ENCODE peak calls at places on chromosomes 16 and 17, in nine cellular contexts. One of them, this sample, is unnamed.

GRCh38 chr16:86455116-86455515 is 55.2 kb upstream of the FOXF1 start:
- DNase-seq in IMR-90: peak
- DNase-seq in AG04449: peak
- DNase-seq in MM.1S: no peak
- DNase-seq in effector memory CD4-positive, alpha-beta T cell: no peak
- DNase-seq in pancreas: no peak
- DNase-seq in CD8-positive, alpha-beta T cell: no peak
- DNase-seq in psoas muscle: no peak
- DNase-seq in aorta: no peak
- DNase-seq in this sample: no peak

GRCh38 chr17:16363749-16364536 is 10.7 kb upstream of the CENPV start:
- DNase-seq in IMR-90: peak
- DNase-seq in CD8-positive, alpha-beta T cell: peak
- DNase-seq in effector memory CD4-positive, alpha-beta T cell: peak
- DNase-seq in AG04449: no peak
- DNase-seq in psoas muscle: peak
- DNase-seq in MM.1S: peak
- DNase-seq in pancreas: peak
- DNase-seq in aorta: peak
- DNase-seq in this sample: peak

GRCh38 chr17:32917842-32918241 is 10.1 kb upstream of the TMEM98 start:
- DNase-seq in pancreas: no peak
- DNase-seq in MM.1S: no peak
- DNase-seq in psoas muscle: no peak
- DNase-seq in AG04449: no peak
- DNase-seq in CD8-positive, alpha-beta T cell: no peak
- DNase-seq in aorta: no peak
- DNase-seq in IMR-90: no peak
- DNase-seq in effector memory CD4-positive, alpha-beta T cell: no peak
- DNase-seq in this sample: no peak

GRCh38 chr16:30894540-30895368 is 877 bp upstream of the BCL7C start:
- DNase-seq in aorta: no peak
- DNase-seq in AG04449: no peak
- DNase-seq in MM.1S: no peak
- DNase-seq in effector memory CD4-positive, alpha-beta T cell: no peak
- DNase-seq in pancreas: no peak
- DNase-seq in IMR-90: no peak
- DNase-seq in psoas muscle: no peak
- DNase-seq in CD8-positive, alpha-beta T cell: no peak
- DNase-seq in this sample: no peak

GRCh38 chr16:74641969-74642368 is 24.7 kb downstream of the RFWD3 start:
- DNase-seq in AG04449: no peak
- DNase-seq in psoas muscle: no peak
- DNase-seq in aorta: no peak
- DNase-seq in IMR-90: no peak
- DNase-seq in CD8-positive, alpha-beta T cell: no peak
- DNase-seq in MM.1S: no peak
- DNase-seq in pancreas: no peak
- DNase-seq in effector memory CD4-positive, alpha-beta T cell: no peak
- DNase-seq in this sample: no peak

GRCh38 chr16:4558026-4558425 is 1.9 kb downstream of the C16orf96 start:
- DNase-seq in pancreas: no peak
- DNase-seq in psoas muscle: no peak
- DNase-seq in MM.1S: no peak
- DNase-seq in effector memory CD4-positive, alpha-beta T cell: no peak
- DNase-seq in aorta: no peak
- DNase-seq in IMR-90: no peak
- DNase-seq in CD8-positive, alpha-beta T cell: no peak
- DNase-seq in AG04449: no peak
- DNase-seq in this sample: no peak

GRCh38 chr17:1606352-1606985 is 22.2 kb downstream of the SLC43A2 start:
- DNase-seq in AG04449: no peak
- DNase-seq in pancreas: no peak
- DNase-seq in MM.1S: no peak
- DNase-seq in psoas muscle: no peak
- DNase-seq in CD8-positive, alpha-beta T cell: no peak
- DNase-seq in effector memory CD4-positive, alpha-beta T cell: no peak
- DNase-seq in aorta: no peak
- DNase-seq in IMR-90: no peak
- DNase-seq in this sample: no peak

GRCh38 chr17:30318190-30318589 is 15.7 kb downstream of the TMIGD1 start:
- DNase-seq in CD8-positive, alpha-beta T cell: no peak
- DNase-seq in pancreas: no peak
- DNase-seq in psoas muscle: no peak
- DNase-seq in MM.1S: no peak
- DNase-seq in AG04449: no peak
- DNase-seq in IMR-90: no peak
- DNase-seq in effector memory CD4-positive, alpha-beta T cell: no peak
- DNase-seq in aorta: no peak
- DNase-seq in this sample: no peak

GRCh38 chr17:9865585-9865984 is 39.5 kb downstream of the RCVRN start:
- DNase-seq in MM.1S: no peak
- DNase-seq in effector memory CD4-positive, alpha-beta T cell: no peak
- DNase-seq in AG04449: no peak
- DNase-seq in psoas muscle: no peak
- DNase-seq in IMR-90: no peak
- DNase-seq in CD8-positive, alpha-beta T cell: no peak
- DNase-seq in aorta: no peak
- DNase-seq in pancreas: no peak
- DNase-seq in this sample: no peak

GRCh38 chr17:11176549-11176948 is 64.5 kb upstream of the SHISA6 start:
- DNase-seq in aorta: no peak
- DNase-seq in pancreas: no peak
- DNase-seq in CD8-positive, alpha-beta T cell: no peak
- DNase-seq in psoas muscle: no peak
- DNase-seq in IMR-90: no peak
- DNase-seq in MM.1S: no peak
- DNase-seq in AG04449: no peak
- DNase-seq in effector memory CD4-positive, alpha-beta T cell: no peak
- DNase-seq in this sample: no peak

GRCh38 chr16:66695474-66695934 is 1.0 kb downstream of the CMTM4 start:
- DNase-seq in psoas muscle: no peak
- DNase-seq in pancreas: peak
- DNase-seq in CD8-positive, alpha-beta T cell: no peak
- DNase-seq in MM.1S: no peak
- DNase-seq in AG04449: no peak
- DNase-seq in IMR-90: no peak
- DNase-seq in effector memory CD4-positive, alpha-beta T cell: no peak
- DNase-seq in aorta: peak
- DNase-seq in this sample: no peak

GRCh38 chr16:67397812-67398545 is 4.7 kb upstream of the TPPP3 start:
- DNase-seq in psoas muscle: no peak
- DNase-seq in IMR-90: no peak
- DNase-seq in MM.1S: no peak
- DNase-seq in CD8-positive, alpha-beta T cell: no peak
- DNase-seq in pancreas: no peak
- DNase-seq in aorta: peak
- DNase-seq in AG04449: no peak
- DNase-seq in effector memory CD4-positive, alpha-beta T cell: no peak
- DNase-seq in this sample: no peak

GRCh38 chr16:11372073-11372923 is 27.0 kb downstream of the RMI2 start:
- DNase-seq in CD8-positive, alpha-beta T cell: no peak
- DNase-seq in pancreas: no peak
- DNase-seq in psoas muscle: no peak
- DNase-seq in IMR-90: no peak
- DNase-seq in effector memory CD4-positive, alpha-beta T cell: no peak
- DNase-seq in AG04449: no peak
- DNase-seq in aorta: peak
- DNase-seq in MM.1S: no peak
- DNase-seq in this sample: no peak

GRCh38 chr16:66890796-66891195 is 10.5 kb downstream of the PDP2 start:
- DNase-seq in IMR-90: no peak
- DNase-seq in AG04449: no peak
- DNase-seq in psoas muscle: no peak
- DNase-seq in pancreas: no peak
- DNase-seq in CD8-positive, alpha-beta T cell: no peak
- DNase-seq in aorta: peak
- DNase-seq in MM.1S: no peak
- DNase-seq in effector memory CD4-positive, alpha-beta T cell: no peak
- DNase-seq in this sample: no peak

GRCh38 chr17:79949646-79950292 is 85.9 kb downstream of the TBC1D16 start:
- DNase-seq in psoas muscle: no peak
- DNase-seq in pancreas: no peak
- DNase-seq in MM.1S: no peak
- DNase-seq in aorta: peak
- DNase-seq in CD8-positive, alpha-beta T cell: no peak
- DNase-seq in IMR-90: no peak
- DNase-seq in AG04449: no peak
- DNase-seq in effector memory CD4-positive, alpha-beta T cell: no peak
- DNase-seq in this sample: no peak

GRCh38 chr17:81860756-81861568 is 627 bp upstream of the P4HB start:
- DNase-seq in effector memory CD4-positive, alpha-beta T cell: peak
- DNase-seq in CD8-positive, alpha-beta T cell: peak
- DNase-seq in IMR-90: peak
- DNase-seq in MM.1S: peak
- DNase-seq in AG04449: peak
- DNase-seq in aorta: peak
- DNase-seq in pancreas: peak
- DNase-seq in psoas muscle: peak
- DNase-seq in this sample: peak

GRCh38 chr16:24253192-24253591 is 2.9 kb upstream of the CACNG3 start:
- DNase-seq in IMR-90: peak
- DNase-seq in AG04449: no peak
- DNase-seq in CD8-positive, alpha-beta T cell: peak
- DNase-seq in MM.1S: peak
- DNase-seq in psoas muscle: no peak
- DNase-seq in effector memory CD4-positive, alpha-beta T cell: no peak
- DNase-seq in aorta: no peak
- DNase-seq in pancreas: peak
- DNase-seq in this sample: peak

GRCh38 chr16:27273670-27274522 is 5.3 kb upstream of the NSMCE1 start:
- DNase-seq in pancreas: no peak
- DNase-seq in CD8-positive, alpha-beta T cell: peak
- DNase-seq in effector memory CD4-positive, alpha-beta T cell: no peak
- DNase-seq in aorta: no peak
- DNase-seq in psoas muscle: no peak
- DNase-seq in IMR-90: peak
- DNase-seq in MM.1S: no peak
- DNase-seq in AG04449: no peak
- DNase-seq in this sample: no peak

GRCh38 chr16:68445458-68445857 is 2.9 kb downstream of the SMPD3 start:
- DNase-seq in CD8-positive, alpha-beta T cell: no peak
- DNase-seq in IMR-90: peak
- DNase-seq in pancreas: no peak
- DNase-seq in psoas muscle: no peak
- DNase-seq in aorta: no peak
- DNase-seq in MM.1S: peak
- DNase-seq in effector memory CD4-positive, alpha-beta T cell: no peak
- DNase-seq in AG04449: no peak
- DNase-seq in this sample: peak

GRCh38 chr17:59753522-59754467 is 46.3 kb downstream of the VMP1 start:
- DNase-seq in effector memory CD4-positive, alpha-beta T cell: no peak
- DNase-seq in IMR-90: peak
- DNase-seq in psoas muscle: no peak
- DNase-seq in pancreas: no peak
- DNase-seq in CD8-positive, alpha-beta T cell: no peak
- DNase-seq in MM.1S: peak
- DNase-seq in AG04449: peak
- DNase-seq in aorta: no peak
- DNase-seq in this sample: peak
- H3K4me3 ChIP-seq in effector memory CD4-positive, alpha-beta T cell: no peak
- H3K4me3 ChIP-seq in IMR-90: no peak
- H3K4me3 ChIP-seq in psoas muscle: peak
- H3K4me3 ChIP-seq in pancreas: no peak
- H3K4me3 ChIP-seq in CD8-positive, alpha-beta T cell: no peak
- H3K4me3 ChIP-seq in MM.1S: no peak
- H3K4me3 ChIP-seq in AG04449: peak
- H3K4me3 ChIP-seq in aorta: no peak
- H3K4me3 ChIP-seq in this sample: no peak

GRCh38 chr17:75371981-75372380 is 33.5 kb downstream of the GRB2 start:
- DNase-seq in MM.1S: no peak
- DNase-seq in effector memory CD4-positive, alpha-beta T cell: no peak
- DNase-seq in AG04449: no peak
- DNase-seq in CD8-positive, alpha-beta T cell: no peak
- DNase-seq in pancreas: no peak
- DNase-seq in IMR-90: no peak
- DNase-seq in aorta: no peak
- DNase-seq in psoas muscle: no peak
- DNase-seq in this sample: no peak
- H3K4me3 ChIP-seq in MM.1S: no peak
- H3K4me3 ChIP-seq in effector memory CD4-positive, alpha-beta T cell: no peak
- H3K4me3 ChIP-seq in AG04449: no peak
- H3K4me3 ChIP-seq in CD8-positive, alpha-beta T cell: no peak
- H3K4me3 ChIP-seq in pancreas: no peak
- H3K4me3 ChIP-seq in IMR-90: no peak
- H3K4me3 ChIP-seq in aorta: no peak
- H3K4me3 ChIP-seq in psoas muscle: no peak
- H3K4me3 ChIP-seq in this sample: no peak

DNA sequence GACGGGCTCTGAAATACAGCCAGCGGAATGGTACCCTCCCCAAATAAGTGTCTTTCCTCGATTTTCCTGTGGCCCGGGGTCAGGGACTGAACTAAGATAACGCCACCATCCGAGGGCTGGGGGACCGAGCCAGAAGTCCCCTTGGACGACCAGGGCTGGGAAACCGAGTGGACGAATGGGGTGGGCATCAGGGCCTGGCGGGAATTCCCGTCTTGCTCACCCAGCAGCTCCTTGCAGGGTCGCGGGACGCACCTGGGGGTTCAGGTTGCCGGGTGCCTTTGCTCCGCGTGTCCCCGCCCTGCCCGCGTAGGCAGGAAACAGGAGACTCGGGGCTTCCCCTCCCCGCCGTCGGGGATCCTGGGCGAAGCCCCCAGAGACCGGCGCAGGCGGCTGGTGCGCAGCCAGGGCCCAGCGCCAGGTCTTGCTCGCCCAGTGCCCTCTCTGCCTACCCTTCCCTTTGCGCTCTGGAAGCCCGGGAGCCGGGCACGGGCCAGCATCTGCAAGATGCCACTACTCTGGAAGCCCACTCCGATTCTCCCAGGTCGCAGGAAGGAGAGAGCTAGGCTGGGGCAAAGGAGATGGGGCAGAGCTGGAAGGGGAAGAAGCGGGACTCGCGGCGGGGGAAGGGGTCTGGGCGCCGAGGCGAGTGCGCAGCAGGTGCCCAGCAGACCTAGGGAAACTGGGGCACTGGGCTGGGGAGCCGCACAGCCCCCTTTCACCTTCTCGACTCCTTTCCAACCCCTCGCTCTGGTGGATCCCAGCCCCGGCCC is 729 bp upstream of the GRIN2C start:
- DNase-seq in psoas muscle: no peak
- DNase-seq in effector memory CD4-positive, alpha-beta T cell: no peak
- DNase-seq in AG04449: no peak
- DNase-seq in IMR-90: no peak
- DNase-seq in aorta: no peak
- DNase-seq in MM.1S: no peak
- DNase-seq in pancreas: no peak
- DNase-seq in CD8-positive, alpha-beta T cell: no peak
- DNase-seq in this sample: no peak
- H3K4me3 ChIP-seq in psoas muscle: peak
- H3K4me3 ChIP-seq in effector memory CD4-positive, alpha-beta T cell: peak
- H3K4me3 ChIP-seq in AG04449: no peak
- H3K4me3 ChIP-seq in IMR-90: no peak
- H3K4me3 ChIP-seq in aorta: no peak
- H3K4me3 ChIP-seq in MM.1S: no peak
- H3K4me3 ChIP-seq in pancreas: no peak
- H3K4me3 ChIP-seq in CD8-positive, alpha-beta T cell: peak
- H3K4me3 ChIP-seq in this sample: no peak

DNA sequence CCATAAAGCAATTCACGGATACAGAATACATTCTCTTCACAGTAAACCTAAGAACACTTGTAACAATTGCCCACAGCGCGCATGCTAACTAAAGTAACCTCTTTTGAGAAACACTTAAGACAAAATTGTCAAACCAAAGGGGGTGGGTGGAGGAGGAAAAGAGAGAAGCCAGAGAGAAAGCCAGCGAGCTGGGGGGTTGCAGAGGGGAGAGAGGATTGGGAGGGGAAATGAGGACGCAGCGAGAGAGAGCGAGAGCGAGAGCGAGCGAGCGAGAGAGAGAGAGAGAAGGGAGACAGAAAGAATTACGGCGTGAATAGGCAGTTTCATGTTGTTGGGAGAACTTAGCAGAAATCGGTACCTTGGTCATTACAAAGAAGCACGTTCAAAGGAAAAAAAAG is 1.6 kb upstream of the HOXB7 start:
- DNase-seq in IMR-90: peak
- DNase-seq in pancreas: no peak
- DNase-seq in aorta: no peak
- DNase-seq in effector memory CD4-positive, alpha-beta T cell: no peak
- DNase-seq in psoas muscle: no peak
- DNase-seq in MM.1S: no peak
- DNase-seq in CD8-positive, alpha-beta T cell: no peak
- DNase-seq in AG04449: no peak
- DNase-seq in this sample: no peak
- H3K4me3 ChIP-seq in IMR-90: peak
- H3K4me3 ChIP-seq in pancreas: no peak
- H3K4me3 ChIP-seq in aorta: no peak
- H3K4me3 ChIP-seq in effector memory CD4-positive, alpha-beta T cell: peak
- H3K4me3 ChIP-seq in psoas muscle: peak
- H3K4me3 ChIP-seq in MM.1S: peak
- H3K4me3 ChIP-seq in CD8-positive, alpha-beta T cell: peak
- H3K4me3 ChIP-seq in AG04449: peak
- H3K4me3 ChIP-seq in this sample: no peak

This sample was measured in trophoblast cell.